ENCODE peak calls at places on chromosomes 13 and 19, in ten cellular contexts. R is Karpas-422, W is H9, Z is IMR-90, D is neuronal stem cell, G is endothelial cell of umbilical vein, K is fibroblast of lung, Y is astrocyte, M is K562, Q is hepatocyte. F is an unnamed sample.

GRCh38 chr13:34155931-34156607 is 338.1 kb downstream of the RFC3 start:
- DNase-seq in D (no peak), Q (peak), K (peak), W (no peak), G (peak), Y (peak), R (no peak), M (no peak), Z (peak), F (no peak)

GRCh38 chr13:97883356-97883755 is 70.1 kb upstream of the IPO5 start:
- DNase-seq in K (peak), Y (peak), R (no peak), D (no peak), Z (peak), M (no peak), W (no peak), Q (no peak), G (no peak), F (no peak)

GRCh38 chr13:96068729-96069128 is 15.5 kb upstream of the UGGT2 start:
- DNase-seq in M (no peak), R (no peak), K (no peak), Z (no peak), Y (no peak), Q (no peak), D (no peak), W (no peak), G (no peak), F (no peak)

GRCh38 chr19:53389591-53390377 is 5.2 kb upstream of the ZNF765 start:
- DNase-seq in Z (no peak), G (no peak), D (no peak), M (peak), W (peak), R (peak), Q (no peak), Y (no peak), K (no peak), F (no peak)

GRCh38 chr19:1244693-1245451 is 3.3 kb downstream of the ATP5F1D start:
- DNase-seq in G (no peak), W (no peak), K (no peak), Q (peak), R (no peak), M (no peak), D (no peak), Y (no peak), Z (no peak), F (no peak)

GRCh38 chr13:98110749-98111148 is 32.1 kb upstream of the FARP1 start:
- DNase-seq in M (no peak), Z (no peak), D (no peak), R (no peak), G (no peak), W (no peak), Q (no peak), Y (no peak), K (no peak), F (no peak)

GRCh38 chr19:55640043-55640576 is 692 bp upstream of the ZNF580 start:
- DNase-seq in K (peak), R (peak), Y (peak), M (peak), W (peak), G (peak), Q (no peak), Z (peak), D (no peak), F (peak)

GRCh38 chr19:7705387-7706187 is 3.7 kb upstream of the FCER2 start:
- DNase-seq in M (no peak), Q (no peak), D (no peak), Y (no peak), G (no peak), W (no peak), Z (no peak), K (no peak), R (no peak), F (peak)

GRCh38 chr13:80050252-80050651 is 290.7 kb downstream of the SPRY2 start:
- DNase-seq in M (no peak), G (peak), D (no peak), K (peak), W (no peak), R (no peak), Q (no peak), Y (peak), Z (peak), F (no peak)
- H2AFZ ChIP-seq in M (no peak), G (no peak), D (no peak), K (no peak), W (no peak), R (no peak), Q (no peak), Y (no peak), Z (no peak), F (no peak)

DNA sequence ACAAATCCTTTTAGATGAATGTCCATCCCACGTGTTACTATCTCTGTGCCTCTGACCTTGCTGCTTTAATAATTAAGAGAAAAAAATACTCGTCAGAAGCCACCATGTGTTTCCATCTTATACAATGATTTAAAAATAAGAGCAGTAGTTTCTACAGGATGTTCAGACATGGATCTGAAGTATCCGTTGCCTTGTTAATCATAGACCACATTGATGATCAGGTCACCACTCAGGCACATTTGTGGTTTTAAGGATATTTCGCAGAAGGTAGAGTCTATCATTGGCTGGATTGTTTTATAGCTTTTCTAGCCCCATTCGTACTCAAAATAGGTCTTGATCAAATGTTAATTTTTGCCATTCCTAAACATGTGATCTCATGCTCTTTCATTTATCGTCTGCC is 710.0 kb upstream of the ARGLU1 start:
- DNase-seq in Z (peak), Q (no peak), W (no peak), G (no peak), Y (peak), D (no peak), R (no peak), M (no peak), K (peak), F (no peak)
- H2AFZ ChIP-seq in Z (no peak), Q (no peak), W (no peak), G (no peak), Y (no peak), D (no peak), R (no peak), M (no peak), K (no peak), F (no peak)

GRCh38 chr19:46412983-46413261 is 442 bp downstream of the CCDC8 start:
- DNase-seq in W (no peak), K (no peak), Y (no peak), D (no peak), Z (no peak), M (peak), G (no peak), Q (no peak), R (no peak), F (no peak)
- H2AFZ ChIP-seq in W (no peak), K (peak), Y (peak), D (peak), Z (peak), M (peak), G (no peak), Q (peak), R (no peak), F (no peak)

DNA sequence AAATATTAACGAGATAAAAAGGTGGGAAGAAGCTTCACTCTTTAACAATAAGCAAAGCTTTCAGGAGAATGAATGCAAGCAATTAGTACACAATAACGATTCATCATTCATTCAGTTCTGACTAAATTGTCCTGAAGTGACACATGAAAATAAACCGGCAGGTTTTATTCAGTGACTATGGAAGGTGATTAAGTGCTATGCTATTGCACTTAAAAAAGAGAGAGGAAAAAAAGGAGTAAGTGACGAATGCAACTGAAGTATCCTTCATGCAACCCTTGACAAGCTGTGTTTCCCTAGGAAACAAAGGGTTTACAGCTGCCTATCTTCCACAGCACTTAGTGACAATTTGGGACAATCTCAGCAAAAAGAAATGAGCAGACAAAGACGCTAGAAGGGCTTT is 1.4 kb downstream of the LIG4 start:
- DNase-seq in R (no peak), D (no peak), W (no peak), Z (peak), M (no peak), Y (peak), Q (no peak), K (peak), G (no peak), F (no peak)
- H2AFZ ChIP-seq in R (no peak), D (peak), W (no peak), Z (no peak), M (no peak), Y (peak), Q (peak), K (peak), G (peak), F (no peak)

DNA sequence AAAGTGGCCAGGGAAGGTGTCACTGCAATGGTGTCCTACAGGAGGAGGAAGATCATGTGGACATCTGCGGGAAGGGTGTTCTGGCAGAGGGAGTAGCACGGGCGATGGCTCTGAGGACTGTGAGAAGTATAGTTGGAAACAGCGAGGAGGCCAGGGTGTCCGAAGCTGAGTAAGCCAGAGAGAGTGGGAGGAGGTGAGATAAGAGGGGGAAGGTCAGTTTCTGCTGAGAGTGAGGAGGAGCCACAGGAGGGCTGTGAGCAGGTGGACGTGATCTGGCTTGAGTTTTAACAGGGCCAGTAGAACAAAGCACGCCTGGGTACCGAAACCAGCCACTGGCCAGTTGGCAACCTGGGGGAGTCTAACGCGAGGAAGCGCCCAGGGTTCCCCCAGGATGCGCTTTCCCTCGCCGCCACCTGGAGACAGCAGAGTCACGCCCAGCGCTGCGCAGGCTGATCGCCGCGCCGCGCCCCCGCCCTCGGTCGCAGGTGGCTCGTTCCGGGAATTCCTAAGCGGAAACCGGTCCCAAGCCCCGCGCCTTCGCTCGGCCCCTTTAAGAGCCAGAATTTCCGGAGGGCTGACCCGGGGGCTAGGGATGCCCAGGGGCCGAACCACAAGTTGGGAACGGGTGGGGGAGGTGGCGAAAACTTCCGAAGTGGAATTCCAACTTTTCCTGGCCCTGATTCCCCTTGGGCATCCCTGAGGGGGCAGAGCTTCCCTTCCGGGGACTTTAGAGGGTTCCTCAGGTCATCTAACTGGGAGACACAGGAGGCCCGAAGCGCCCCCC is 1.1 kb upstream of the LSR start:
- DNase-seq in W (peak), Q (peak), D (peak), K (no peak), R (no peak), Z (no peak), Y (no peak), M (peak), G (no peak), F (peak)
- H2AFZ ChIP-seq in W (no peak), Q (peak), D (peak), K (no peak), R (no peak), Z (peak), Y (no peak), M (peak), G (no peak), F (peak)

GRCh38 chr13:49082653-49083536 is 107.2 kb downstream of the FNDC3A start:
- DNase-seq in G (no peak), M (no peak), R (no peak), K (peak), Q (no peak), Z (peak), W (no peak), D (no peak), Y (peak), F (no peak)

GRCh38 chr13:49084961-49085360 is 109.2 kb downstream of the FNDC3A start:
- DNase-seq in R (no peak), K (peak), W (no peak), Y (no peak), G (no peak), D (no peak), Z (no peak), Q (no peak), M (no peak), F (no peak)

GRCh38 chr13:49086711-49087110 is 111.0 kb downstream of the FNDC3A start:
- DNase-seq in D (no peak), Q (no peak), W (no peak), K (peak), Y (peak), G (peak), Z (peak), M (no peak), R (peak), F (no peak)
- H2AFZ ChIP-seq in D (no peak), Q (no peak), W (no peak), K (no peak), Y (no peak), G (no peak), Z (no peak), M (no peak), R (no peak), F (no peak)

GRCh38 chr19:3136684-3137055 is 837 bp downstream of the GNA15 start:
- DNase-seq in Q (no peak), G (no peak), R (no peak), Z (no peak), M (no peak), Y (no peak), W (no peak), K (no peak), D (no peak), F (no peak)

GRCh38 chr19:3133793-3134116 is 2.1 kb upstream of the GNA15 start:
- DNase-seq in M (no peak), K (no peak), Z (no peak), D (no peak), R (no peak), Y (no peak), G (no peak), W (no peak), Q (no peak), F (no peak)

GRCh38 chr19:3138268-3138667 is 2.4 kb downstream of the GNA15 start:
- DNase-seq in K (no peak), Z (no peak), M (no peak), W (no peak), D (no peak), Y (no peak), R (no peak), Q (no peak), G (no peak), F (no peak)

GRCh38 chr19:3137139-3137538 is 1.3 kb downstream of the GNA15 start:
- DNase-seq in K (no peak), W (no peak), G (no peak), Z (no peak), Q (no peak), D (no peak), R (no peak), M (no peak), Y (no peak), F (no peak)

GRCh38 chr19:3135961-3136683 is at the start of gene GNA15:
- DNase-seq in G (no peak), K (no peak), Y (no peak), M (no peak), R (no peak), W (no peak), D (no peak), Q (no peak), Z (no peak), F (no peak)
- H2AFZ ChIP-seq in G (peak), K (no peak), Y (no peak), M (no peak), R (no peak), W (no peak), D (no peak), Q (no peak), Z (peak), F (no peak)

DNA sequence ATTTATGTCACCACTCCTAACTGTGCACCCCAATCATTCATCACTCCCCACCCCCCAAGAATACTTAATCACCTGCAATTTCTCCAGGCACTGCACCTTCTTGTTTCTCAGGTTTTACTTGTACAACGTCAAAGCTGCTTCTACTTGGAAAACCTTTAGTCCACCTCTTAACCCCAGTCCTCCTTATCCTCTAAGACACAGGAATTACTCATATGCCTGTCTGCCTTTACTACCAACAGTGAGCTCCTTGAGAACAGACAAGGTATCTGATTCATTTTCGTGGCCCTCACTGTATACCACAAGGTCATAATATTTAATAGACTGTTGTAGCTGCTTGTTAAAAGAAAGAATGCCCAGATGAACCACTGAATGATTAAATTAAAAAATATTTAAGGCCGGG is 21.0 kb upstream of the NDFIP2 start:
- DNase-seq in G (no peak), R (no peak), Y (peak), Q (no peak), D (no peak), W (no peak), Z (peak), K (peak), M (no peak), F (no peak)
- H2AFZ ChIP-seq in G (no peak), R (no peak), Y (no peak), Q (no peak), D (no peak), W (no peak), Z (no peak), K (no peak), M (no peak), F (no peak)

GRCh38 chr13:49791753-49792549 is 531 bp downstream of the KPNA3 start:
- DNase-seq in M (peak), Q (peak), R (peak), W (peak), D (peak), Y (peak), Z (peak), G (no peak), K (peak), F (peak)
- H2AFZ ChIP-seq in M (peak), Q (peak), R (no peak), W (no peak), D (peak), Y (peak), Z (peak), G (peak), K (peak), F (peak)